ENCODE peak calls at places on chromosomes 4 and X, in eight cellular contexts. E is left kidney; T is activated naive CD4-positive, alpha-beta T cell treated with anti-CD3 and anti-CD28 coated beads for 36 hours; N is effector CD8-positive, alpha-beta T cell; X is erythroblast; F is AML-193; Y is GDM1; O is myocyte. A is an unnamed sample.

GRCh38 chr4:76733380-76733779 is 164.6 kb downstream of the SOWAHB start:
- DNase-seq in F (no peak), N (no peak), Y (no peak), T (no peak), E (peak), O (no peak), X (no peak), A (no peak)

GRCh38 chr4:40299704-40300336 is 35.3 kb upstream of the CHRNA9 start:
- DNase-seq in E (no peak), N (no peak), X (no peak), O (no peak), T (no peak), F (no peak), Y (no peak), A (no peak)

GRCh38 chr4:76354517-76355473 is 48.3 kb downstream of the STBD1 start:
- DNase-seq in O (no peak), T (peak), N (no peak), E (peak), Y (peak), X (no peak), F (no peak), A (no peak)

GRCh38 chrX:94676285-94676684 is 1002.3 kb downstream of the FAM133A start:
- DNase-seq in Y (no peak), T (no peak), E (no peak), N (no peak), X (no peak), O (no peak), F (no peak), A (no peak)

GRCh38 chr4:146975535-146975934 is 29.9 kb upstream of the TTC29 start:
- DNase-seq in E (peak), O (no peak), T (no peak), N (no peak), F (no peak), X (peak), Y (no peak), A (no peak)

GRCh38 chrX:153488231-153488914 is 6.4 kb upstream of the BGN start:
- DNase-seq in E (peak), O (no peak), N (no peak), Y (no peak), T (no peak), F (no peak), X (no peak), A (peak)

GRCh38 chr4:2671267-2671895 is 84.8 kb downstream of the TNIP2 start:
- DNase-seq in O (no peak), X (no peak), N (no peak), E (peak), F (no peak), Y (no peak), T (no peak), A (no peak)

GRCh38 chr4:40976343-40976742 is 226.6 kb downstream of the NSUN7 start:
- DNase-seq in T (peak), Y (no peak), O (peak), E (peak), X (peak), N (no peak), F (peak), A (no peak)

GRCh38 chrX:48683411-48683982 is at the start of gene WAS:
- DNase-seq in N (no peak), O (no peak), T (peak), X (no peak), E (no peak), Y (peak), F (peak), A (peak)

GRCh38 chr4:7787681-7788141 is 151.9 kb downstream of the AFAP1 start:
- DNase-seq in X (no peak), Y (no peak), E (no peak), O (no peak), T (no peak), F (no peak), N (no peak), A (no peak)

GRCh38 chr4:113601636-113602035 is 159.9 kb downstream of the CAMK2D start:
- DNase-seq in N (no peak), F (no peak), E (no peak), Y (no peak), X (no peak), T (no peak), O (no peak), A (no peak)

GRCh38 chr4:37601527-37601926 is 84.6 kb downstream of the RELL1 start:
- DNase-seq in T (no peak), N (no peak), F (peak), Y (no peak), E (no peak), O (peak), X (no peak), A (peak)

GRCh38 chr4:7226993-7227392 is 34.7 kb downstream of the SORCS2 start:
- DNase-seq in T (no peak), O (no peak), N (no peak), F (no peak), X (no peak), Y (peak), E (peak), A (no peak)

GRCh38 chrX:134718329-134719317 is 60.4 kb upstream of the PLAC1 start:
- DNase-seq in X (peak), T (peak), E (peak), F (peak), O (peak), Y (no peak), N (no peak), A (no peak)

GRCh38 chr4:110751991-110752390 is 129.1 kb upstream of the PITX2 start:
- DNase-seq in O (no peak), T (no peak), Y (no peak), E (no peak), X (no peak), F (no peak), N (no peak), A (no peak)

GRCh38 chrX:2592279-2592678 is 91.5 kb upstream of the DHRSX start:
- DNase-seq in T (no peak), N (no peak), E (no peak), F (no peak), X (no peak), O (no peak), Y (no peak), A (no peak)

GRCh38 chrX:53085661-53086229 is 3.6 kb downstream of the TSPYL2 start:
- DNase-seq in N (no peak), E (no peak), F (no peak), O (no peak), T (no peak), X (no peak), Y (no peak), A (no peak)